ENCODE peak calls at places on chromosomes 12 and 14, in four cellular contexts. E is H54, G is left lung, K is LoVo. D is an unnamed sample.

GRCh38 chr12:100987552-100988277 is 193.1 kb downstream of the ANO4 start:
- DNase-seq in K (no peak), E (peak; percentile 21), G (no peak), D (no peak)

GRCh38 chr12:112303004-112303403 is 79.2 kb downstream of the HECTD4 start:
- DNase-seq in E (peak; percentile 72), G (no peak), K (no peak), D (no peak)

GRCh38 chr12:3421191-3421590 is 69.8 kb upstream of the PRMT8 start:
- DNase-seq in G (no peak), K (no peak), E (no peak), D (no peak)

GRCh38 chr14:55893695-55894094 is 224.5 kb upstream of the PELI2 start:
- DNase-seq in G (no peak), E (no peak), K (no peak), D (no peak)

GRCh38 chr14:51922624-51923023 is 62.2 kb downstream of the GNG2 start:
- DNase-seq in K (no peak), G (no peak), E (no peak), D (no peak)

GRCh38 chr12:13940466-13940865 is 40.9 kb downstream of the GRIN2B start:
- DNase-seq in K (no peak), G (no peak), E (no peak), D (no peak)

GRCh38 chr12:65511134-65511912 is 232.8 kb downstream of the MSRB3 start:
- DNase-seq in E (no peak), K (no peak), G (no peak), D (no peak)

GRCh38 chr12:105487961-105488360 is 157.5 kb downstream of the C12orf75 start:
- DNase-seq in G (no peak), E (no peak), K (no peak), D (no peak)

GRCh38 chr14:102560436-102561261 is 31.8 kb upstream of the RCOR1 start:
- DNase-seq in K (no peak), G (no peak), E (no peak), D (no peak)

GRCh38 chr12:68932701-68933563 is at the start of gene CPM:
- DNase-seq in E (no peak), K (peak; percentile 58), G (peak; percentile 84), D (no peak)

GRCh38 chr14:77641534-77642341 is 25.3 kb upstream of the SPTLC2 start:
- DNase-seq in G (peak; percentile 81), K (peak; percentile 71), E (no peak), D (no peak)

GRCh38 chr12:53474077-53474476 is 22.2 kb downstream of the PCBP2 start:
- DNase-seq in K (no peak), E (no peak), G (no peak), D (no peak)

GRCh38 chr12:95326450-95326849 is 108.8 kb downstream of the VEZT start:
- DNase-seq in E (no peak), G (no peak), K (no peak), D (no peak)

GRCh38 chr12:54125950-54126695 is 62.7 kb downstream of the SMUG1 start:
- DNase-seq in G (no peak), E (no peak), K (no peak), D (no peak)

GRCh38 chr14:65412881-65413738 is 580 bp downstream of the FUT8 start:
- DNase-seq in E (no peak), K (peak; percentile 67), G (peak; percentile 34), D (no peak)

GRCh38 chr12:81021131-81021530 is 56.7 kb upstream of the ACSS3 start:
- DNase-seq in E (no peak), G (no peak), K (no peak), D (no peak)

GRCh38 chr12:98416845-98417244 is 98.5 kb upstream of the TMPO start:
- DNase-seq in K (no peak), E (no peak), G (no peak), D (no peak)

GRCh38 chr14:59698793-59699192 is 122.2 kb upstream of the CCDC175 start:
- DNase-seq in G (no peak), K (no peak), E (no peak), D (no peak)

GRCh38 chr12:109706747-109707469 is 6.7 kb upstream of the FAM222A start:
- DNase-seq in G (no peak), E (no peak), K (no peak), D (no peak)

GRCh38 chr14:80567905-80568512 is 356.7 kb upstream of the DIO2 start:
- DNase-seq in E (no peak), K (peak; percentile 31), G (no peak), D (no peak)

GRCh38 chr12:94779520-94779919 is 129.2 kb upstream of the TMCC3 start:
- DNase-seq in G (no peak), K (peak; percentile 63), E (no peak), D (no peak)

GRCh38 chr12:52358575-52359350 is 8.5 kb downstream of the KRT85 start:
- DNase-seq in E (no peak), G (no peak), K (no peak), D (no peak)

GRCh38 chr12:92215358-92215757 is 69.7 kb upstream of the BTG1 start:
- DNase-seq in G (no peak), E (no peak), K (no peak), D (no peak)

GRCh38 chr14:33949051-33950037 is 1.5 kb downstream of the EGLN3 start:
- DNase-seq in E (no peak), K (no peak), G (no peak), D (no peak)

GRCh38 chr14:81464253-81465001 is 64.3 kb upstream of the STON2 start:
- DNase-seq in G (no peak), E (peak; percentile 11), K (peak; percentile 58), D (peak; percentile 37)

GRCh38 chr14:92963301-92964123 is 40.6 kb downstream of the CHGA start:
- DNase-seq in K (no peak), E (no peak), G (no peak), D (no peak)

GRCh38 chr14:21543426-21544350 is 17.5 kb upstream of the SALL2 start:
- DNase-seq in K (no peak), E (no peak), G (no peak), D (peak; percentile 57)

GRCh38 chr14:75879031-75879430 is 102.8 kb downstream of the TGFB3 start:
- DNase-seq in K (no peak), E (no peak), G (no peak), D (no peak)